ENCODE peak calls at places on chromosomes 11 and 22, in eight cellular contexts. W, Y, N, U, V, J, I and P are unnamed samples.

GRCh38 chr22:49198705-49199084 is 629.0 kb downstream of the BRD1 start:
- DNase-seq in J (no peak), N (no peak), V (no peak), W (no peak), I (no peak), Y (no peak), U (peak), P (no peak)

GRCh38 chr11:13335319-13335718 is 57.7 kb downstream of the BMAL1 start:
- DNase-seq in N (peak), J (peak), U (peak), Y (peak), W (peak), V (peak), I (peak), P (peak)

GRCh38 chr11:62242021-62242420 is at the start of gene SCGB1D2:
- DNase-seq in V (no peak), I (no peak), W (peak), Y (no peak), J (peak), N (peak), U (peak), P (no peak)

GRCh38 chr11:100889758-100890157 is 202.7 kb downstream of the ARHGAP42 start:
- DNase-seq in J (no peak), W (no peak), I (no peak), Y (no peak), N (no peak), U (no peak), V (no peak), P (no peak)

GRCh38 chr11:17298302-17298701 is 21.8 kb downstream of the NUCB2 start:
- DNase-seq in W (no peak), I (no peak), N (no peak), J (no peak), U (no peak), Y (no peak), V (no peak), P (no peak)

GRCh38 chr11:74320538-74320937 is 9.1 kb upstream of the P4HA3 start:
- DNase-seq in Y (peak), U (no peak), V (no peak), I (no peak), W (no peak), N (no peak), J (no peak), P (no peak)

GRCh38 chr11:40130427-40130826 is 1329.0 kb downstream of the LRRC4C start:
- DNase-seq in I (no peak), V (no peak), J (no peak), N (peak), U (no peak), Y (peak), W (peak), P (peak)

GRCh38 chr22:23149743-23150238 is 4.5 kb downstream of the RAB36 start:
- DNase-seq in I (no peak), V (no peak), U (no peak), Y (no peak), N (no peak), W (no peak), J (no peak), P (no peak)

GRCh38 chr11:79393362-79394043 is 47.3 kb downstream of the TENM4 start:
- DNase-seq in U (no peak), N (no peak), W (peak), Y (no peak), I (no peak), J (no peak), V (no peak), P (no peak)

GRCh38 chr11:2541321-2541680 is 96.5 kb downstream of the KCNQ1 start:
- DNase-seq in U (peak), V (no peak), Y (no peak), W (no peak), I (no peak), N (no peak), J (no peak), P (no peak)

GRCh38 chr22:49992921-49993648 is 19.5 kb downstream of the IL17REL start:
- DNase-seq in J (no peak), V (peak), Y (peak), W (peak), U (no peak), I (peak), N (peak), P (peak)

GRCh38 chr11:76719686-76720085 is 49.1 kb upstream of the LRRC32 start:
- DNase-seq in Y (no peak), J (no peak), V (no peak), U (no peak), I (no peak), N (no peak), W (no peak), P (no peak)

GRCh38 chr11:75350743-75351540 is 519 bp downstream of the ARRB1 start:
- DNase-seq in U (peak), V (peak), N (peak), W (peak), J (no peak), Y (peak), I (peak), P (peak)

GRCh38 chr11:45212566-45213315 is 66.3 kb downstream of the PRDM11 start:
- DNase-seq in Y (no peak), I (no peak), W (peak), N (no peak), V (peak), J (no peak), U (no peak), P (no peak)

GRCh38 chr11:77188912-77189491 is 61.0 kb downstream of the MYO7A start:
- DNase-seq in V (no peak), Y (no peak), N (no peak), J (no peak), U (no peak), I (no peak), W (no peak), P (no peak)

GRCh38 chr11:12110714-12111481 is 508 bp downstream of the MICAL2 start:
- DNase-seq in V (no peak), J (no peak), Y (peak), W (no peak), U (peak), N (no peak), I (no peak), P (peak)

GRCh38 chr22:36466258-36466657 is 15.2 kb downstream of the TXN2 start:
- DNase-seq in U (no peak), W (no peak), N (no peak), Y (no peak), I (no peak), J (no peak), V (no peak), P (no peak)

GRCh38 chr22:49975543-49976389 is 15.2 kb downstream of the PIM3 start:
- DNase-seq in J (no peak), Y (no peak), I (peak), U (no peak), V (peak), W (peak), N (no peak), P (no peak)

GRCh38 chr22:49508561-49508960 is 319.1 kb downstream of the BRD1 start:
- DNase-seq in N (no peak), Y (no peak), U (no peak), I (no peak), V (no peak), W (no peak), J (no peak), P (no peak)

GRCh38 chr22:23033116-23033905 is 37.0 kb upstream of the GNAZ start:
- DNase-seq in N (no peak), V (no peak), Y (no peak), J (no peak), W (no peak), U (no peak), I (no peak), P (no peak)

GRCh38 chr11:78211565-78211964 is 22.8 kb downstream of the USP35 start:
- DNase-seq in U (no peak), I (no peak), W (no peak), N (no peak), J (no peak), V (no peak), Y (no peak), P (no peak)

GRCh38 chr11:130448416-130449068 is at the start of gene ADAMTS15:
- DNase-seq in W (peak), I (peak), J (peak), N (peak), Y (peak), U (peak), V (no peak), P (no peak)

GRCh38 chr11:69704508-69705245 is 855 bp upstream of the FGF19 start:
- DNase-seq in V (peak), I (peak), N (no peak), W (peak), U (no peak), J (no peak), Y (peak), P (no peak)

GRCh38 chr11:70378506-70379134 is 19.7 kb upstream of the CTTN start:
- DNase-seq in N (no peak), J (no peak), I (no peak), V (no peak), U (no peak), W (peak), Y (no peak), P (no peak)

GRCh38 chr11:811446-812245 is 1.9 kb downstream of the RPLP2 start:
- DNase-seq in N (no peak), Y (no peak), I (no peak), J (no peak), V (no peak), W (peak), U (no peak), P (no peak)

GRCh38 chr11:812390-812789 is 2.6 kb downstream of the RPLP2 start:
- DNase-seq in Y (no peak), I (no peak), N (no peak), J (no peak), U (no peak), W (no peak), V (no peak), P (no peak)

GRCh38 chr11:815675-816432 is 2.9 kb upstream of the PNPLA2 start:
- DNase-seq in W (no peak), N (no peak), I (no peak), J (no peak), U (no peak), Y (no peak), V (no peak), P (no peak)

GRCh38 chr11:813440-814096 is 3.8 kb downstream of the RPLP2 start:
- DNase-seq in N (no peak), V (no peak), W (no peak), J (no peak), Y (no peak), U (no peak), I (no peak), P (no peak)

GRCh38 chr11:813037-813436 is 3.3 kb downstream of the RPLP2 start:
- DNase-seq in V (no peak), I (no peak), N (no peak), U (no peak), J (no peak), Y (no peak), W (no peak), P (no peak)
- H3K27ac ChIP-seq in V (peak), I (no peak), N (no peak), U (no peak), J (peak), Y (no peak), W (no peak), P (no peak)

DNA sequence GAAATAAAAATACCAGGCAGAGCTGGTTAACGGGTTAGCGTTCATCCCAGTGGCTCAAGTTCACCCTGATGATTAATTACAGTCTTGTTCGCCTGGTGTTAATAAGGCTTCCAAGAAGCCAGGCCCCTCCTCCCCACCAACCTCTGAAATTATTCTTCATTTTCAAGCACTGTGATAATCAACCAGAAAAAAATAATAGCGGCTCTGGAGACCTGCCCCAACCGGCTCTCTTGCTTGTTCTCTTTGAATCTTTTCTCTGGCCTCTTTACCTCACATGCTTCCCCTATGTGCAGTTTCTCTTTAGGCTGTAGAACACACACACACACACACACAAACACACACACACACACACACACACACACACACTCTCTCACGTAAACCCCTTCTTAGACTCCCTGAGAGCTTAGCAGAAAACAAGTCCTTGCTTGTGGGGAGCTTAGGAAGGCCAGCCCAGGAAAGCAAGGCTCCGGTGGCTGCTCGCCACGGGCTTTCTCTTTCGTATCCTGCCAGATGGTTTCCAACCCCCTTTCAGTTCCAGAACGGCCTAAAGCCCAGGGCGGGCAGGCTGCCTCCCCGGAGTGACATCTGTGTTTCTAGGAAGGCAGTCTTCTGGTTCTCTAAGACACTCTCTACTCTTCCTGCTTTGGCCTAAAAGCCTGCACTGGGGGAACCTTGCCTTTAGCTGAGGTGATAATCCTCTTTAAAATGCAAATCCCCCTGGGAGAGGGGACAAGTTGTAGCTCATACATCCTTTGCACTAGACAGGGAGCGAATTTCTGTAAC is 106.4 kb upstream of the SESN3 start:
- DNase-seq in N (peak), Y (peak), U (no peak), V (no peak), W (peak), J (peak), I (peak), P (peak)
- H3K27ac ChIP-seq in N (peak), Y (peak), U (no peak), V (peak), W (peak), J (peak), I (peak), P (peak)

DNA sequence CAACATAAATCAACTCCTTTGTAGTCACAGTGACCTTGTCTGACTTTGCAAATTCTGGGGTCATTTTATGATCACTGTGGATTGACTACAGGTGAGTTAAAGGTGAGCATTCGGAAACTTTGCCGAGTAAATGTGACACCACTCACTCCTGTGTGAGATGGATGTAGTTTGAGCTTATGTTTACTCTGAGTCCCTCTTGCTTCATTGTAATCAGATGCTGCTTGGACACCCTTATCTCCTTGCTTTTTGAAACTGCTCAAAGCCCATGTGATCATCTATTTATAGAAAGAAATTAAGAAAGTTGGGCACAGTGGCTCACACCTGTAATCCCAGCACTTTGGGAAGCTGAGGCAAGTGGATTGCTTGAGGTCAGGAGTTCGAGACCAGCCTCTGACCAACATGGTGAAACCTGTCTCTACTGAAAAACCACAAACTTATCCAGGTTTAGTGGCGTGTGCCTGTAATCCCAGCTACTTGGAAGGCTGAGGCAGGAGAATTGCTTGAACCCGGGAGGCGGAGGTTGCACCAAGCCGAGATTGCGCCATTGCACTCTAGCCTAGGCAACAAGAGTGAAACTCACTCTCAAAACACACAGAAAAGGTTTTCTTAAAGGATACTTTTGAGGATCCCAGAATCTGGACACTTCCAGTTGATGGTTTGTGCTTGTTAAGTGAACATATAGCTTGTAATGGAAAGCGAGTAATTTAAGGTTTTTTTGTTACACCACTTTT is 7.2 kb downstream of the FAM118A start:
- DNase-seq in N (no peak), Y (no peak), J (no peak), U (no peak), V (no peak), W (no peak), I (no peak), P (no peak)
- H3K27ac ChIP-seq in N (no peak), Y (no peak), J (peak), U (no peak), V (no peak), W (no peak), I (peak), P (peak)

GRCh38 chr11:57498540-57498939 is 17.0 kb downstream of the SLC43A1 start:
- DNase-seq in Y (no peak), W (no peak), U (peak), V (no peak), I (no peak), N (no peak), J (no peak), P (no peak)
- H3K27ac ChIP-seq in Y (no peak), W (no peak), U (peak), V (no peak), I (no peak), N (no peak), J (peak), P (no peak)

GRCh38 chr11:122789916-122790315 is 48.4 kb upstream of the CRTAM start:
- DNase-seq in V (no peak), Y (no peak), N (no peak), U (no peak), J (no peak), W (no peak), I (no peak), P (no peak)

GRCh38 chr11:122788781-122789535 is 49.3 kb upstream of the CRTAM start:
- DNase-seq in N (no peak), Y (no peak), J (no peak), U (no peak), I (no peak), W (no peak), V (no peak), P (no peak)

GRCh38 chr11:122793500-122793899 is 44.8 kb upstream of the CRTAM start:
- DNase-seq in J (no peak), V (no peak), I (no peak), N (no peak), U (no peak), W (no peak), Y (no peak), P (no peak)

GRCh38 chr11:122791836-122792235 is 46.5 kb upstream of the CRTAM start:
- DNase-seq in I (peak), W (no peak), J (no peak), Y (no peak), U (no peak), V (no peak), N (no peak), P (no peak)

DNA sequence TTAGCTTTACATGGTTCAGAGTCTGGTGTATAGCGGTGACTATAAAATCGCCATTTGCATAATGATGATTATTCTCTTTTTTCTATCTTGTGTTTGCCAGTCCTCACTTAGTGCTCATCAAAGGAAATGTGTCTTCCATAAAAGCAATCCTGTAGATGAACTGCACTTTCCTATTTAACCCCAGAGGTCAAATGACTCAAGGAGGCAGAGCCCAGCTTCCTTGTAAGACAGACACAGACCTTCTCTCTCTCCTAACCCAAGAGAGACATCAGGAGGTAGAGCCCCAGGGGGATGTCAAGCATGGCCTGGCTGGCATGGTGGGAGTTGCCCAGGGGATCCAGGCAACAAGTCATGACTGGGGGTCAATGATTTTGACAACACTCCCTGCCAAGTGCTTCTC is 46.9 kb upstream of the CRTAM start:
- DNase-seq in I (no peak), U (no peak), W (no peak), Y (no peak), V (no peak), N (no peak), J (no peak), P (no peak)
- H3K27ac ChIP-seq in I (no peak), U (no peak), W (no peak), Y (no peak), V (no peak), N (no peak), J (no peak), P (peak)

DNA sequence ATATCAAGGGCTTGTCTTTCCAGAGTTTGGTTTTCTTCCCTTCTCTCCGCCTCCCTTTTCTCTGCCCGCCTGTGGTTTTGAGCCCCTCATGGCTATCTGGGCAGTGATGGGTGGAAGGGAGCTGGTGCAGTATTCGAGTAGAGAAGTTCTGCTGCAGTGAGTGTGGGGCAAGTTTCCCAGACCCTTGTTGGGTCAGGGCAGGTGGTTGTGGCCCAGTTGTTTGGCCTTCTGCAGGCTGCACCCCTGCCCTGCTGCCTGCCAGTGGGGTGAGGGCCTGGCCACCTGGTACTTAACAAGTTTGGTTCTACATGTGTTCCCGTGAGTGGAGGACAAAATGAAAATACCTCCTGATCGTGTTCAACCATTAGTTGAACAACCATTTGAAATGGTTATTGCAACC is 65.2 kb downstream of the PTPRJ start:
- DNase-seq in W (no peak), N (no peak), J (no peak), U (no peak), I (no peak), Y (no peak), V (no peak), P (no peak)
- H3K27ac ChIP-seq in W (no peak), N (peak), J (no peak), U (no peak), I (no peak), Y (no peak), V (no peak), P (peak)

GRCh38 chr22:25110846-25111578 is 88.6 kb upstream of the CRYBB3 start:
- DNase-seq in Y (peak), N (peak), W (peak), I (peak), V (peak), J (peak), U (peak), P (peak)

GRCh38 chr22:25112538-25113253 is 87.0 kb upstream of the CRYBB3 start:
- DNase-seq in N (no peak), V (no peak), Y (no peak), I (no peak), J (no peak), U (no peak), W (peak), P (peak)

GRCh38 chr22:25114369-25115362 is 85.0 kb upstream of the CRYBB3 start:
- DNase-seq in Y (no peak), J (no peak), I (no peak), V (no peak), N (no peak), W (no peak), U (no peak), P (no peak)

GRCh38 chr22:25111579-25112517 is 87.8 kb upstream of the CRYBB3 start:
- DNase-seq in Y (no peak), U (peak), I (no peak), V (no peak), N (peak), J (no peak), W (peak), P (peak)

GRCh38 chr22:25113316-25113721 is 86.3 kb upstream of the CRYBB3 start:
- DNase-seq in N (no peak), Y (no peak), J (no peak), W (peak), V (no peak), U (no peak), I (no peak), P (peak)
- H3K27ac ChIP-seq in N (no peak), Y (no peak), J (peak), W (no peak), V (no peak), U (peak), I (no peak), P (peak)